ENCODE peak calls at places on chromosomes 7 and 10, in four cellular contexts. X is MM.1S, L is transverse colon, M is heart left ventricle. B is an unnamed sample.

GRCh38 chr7:123070702-123071286 is 75.3 kb upstream of the TAS2R16 start:
- DNase-seq in X (peak; percentile 73), L (no peak), M (no peak), B (no peak)

GRCh38 chr10:72334196-72334831 is 20.4 kb downstream of the DNAJB12 start:
- DNase-seq in X (no peak), L (no peak), M (no peak), B (peak; percentile 67)

GRCh38 chr10:5641501-5641900 is 24.9 kb downstream of the ASB13 start:
- DNase-seq in X (no peak), L (no peak), M (no peak), B (no peak)

GRCh38 chr10:124349993-124350280 is 68.8 kb downstream of the OAT start:
- DNase-seq in X (no peak), L (no peak), M (no peak), B (no peak)

GRCh38 chr7:155821851-155822250 is 9.6 kb upstream of the SHH start:
- DNase-seq in X (peak; percentile 5), L (no peak), M (no peak), B (no peak)

GRCh38 chr10:132870426-132870825 is 71.9 kb downstream of the CFAP46 start:
- DNase-seq in X (no peak), L (no peak), M (no peak), B (no peak)

GRCh38 chr7:154484406-154484805 is 432.2 kb downstream of the DPP6 start:
- DNase-seq in X (no peak), L (no peak), M (no peak), B (no peak)

GRCh38 chr10:86360657-86361056 is 5.9 kb downstream of the GRID1 start:
- DNase-seq in X (no peak), L (peak; percentile 1), M (no peak), B (no peak)

GRCh38 chr10:118332247-118332646 is 9.9 kb downstream of the FAM204A start:
- DNase-seq in X (peak; percentile 62), L (no peak), M (no peak), B (no peak)

GRCh38 chr7:68238204-68238805 is 1241.7 kb downstream of the TYW1 start:
- DNase-seq in X (no peak), L (no peak), M (no peak), B (no peak)

DNA sequence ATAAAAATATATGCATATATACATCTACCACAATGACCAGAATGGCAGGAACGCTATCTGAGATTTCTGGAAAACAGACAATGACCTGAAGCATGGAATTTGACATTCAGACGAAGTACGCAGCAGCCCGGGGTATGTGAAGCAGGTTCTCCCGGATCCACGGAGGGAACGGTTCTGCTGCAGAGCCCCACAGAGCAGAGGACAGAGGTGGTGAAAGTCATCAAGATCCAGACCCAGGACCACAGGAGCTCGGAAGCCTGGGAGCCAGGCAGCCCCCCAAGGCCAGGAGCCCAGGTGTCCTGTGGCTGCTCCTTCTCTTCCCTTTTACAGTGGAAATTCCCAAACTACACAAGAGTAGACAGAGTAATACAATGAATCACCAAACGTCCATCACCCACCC is 42.1 kb upstream of the DNAAF5 start:
- DNase-seq in X (no peak), L (no peak), M (no peak), B (no peak)
- H3K9me3 ChIP-seq in X (no peaks in the 10 kb centered on the region), L (peaks cover 23% of the 10 kb centered on the region), M (no peaks in the 10 kb centered on the region), B (no peaks in the 10 kb centered on the region)

GRCh38 chr10:77391605-77392235 is 245.9 kb downstream of the KCNMA1 start:
- DNase-seq in X (peak; percentile 48), L (peak; percentile 83), M (peak; percentile 66), B (peak; percentile 79)

GRCh38 chr10:77393411-77393810 is 244.2 kb downstream of the KCNMA1 start:
- DNase-seq in X (no peak), L (no peak), M (no peak), B (no peak)

GRCh38 chr10:77392851-77393250 is 244.8 kb downstream of the KCNMA1 start:
- DNase-seq in X (no peak), L (no peak), M (no peak), B (no peak)

GRCh38 chr10:77393821-77394501 is 243.6 kb downstream of the KCNMA1 start:
- DNase-seq in X (no peak), L (no peak), M (no peak), B (no peak)

DNA sequence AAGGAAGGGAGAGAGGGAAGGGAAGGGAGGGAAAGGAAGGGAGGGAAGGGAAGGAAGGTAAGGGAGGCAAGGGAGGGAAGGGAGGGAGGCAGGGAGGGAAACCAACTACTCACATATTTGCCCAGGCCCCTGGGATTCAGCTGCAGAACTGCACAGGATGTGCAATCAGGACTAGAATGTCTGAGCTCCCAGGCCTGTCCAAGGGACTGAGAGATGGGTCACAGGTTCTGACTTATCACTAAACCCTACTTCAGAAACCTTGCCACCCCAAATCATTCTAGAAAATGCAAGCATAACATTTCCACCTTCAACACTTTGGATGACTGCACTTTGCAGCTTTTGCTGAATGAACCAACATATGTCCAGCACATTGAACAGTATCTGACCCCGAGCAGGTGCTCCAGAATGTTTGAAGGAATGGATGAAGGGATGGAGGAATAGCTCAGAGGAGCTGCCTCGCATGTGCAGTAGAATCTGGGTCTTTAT is 245.3 kb downstream of the KCNMA1 start:
- DNase-seq in X (no peak), L (no peak), M (no peak), B (peak; percentile 16)
- H3K4me3 ChIP-seq in X (no peak overlapping the region), L (no peak overlapping the region), M (no peak overlapping the region), B (no peak overlapping the region)

GRCh38 chr7:157602581-157602980 is 265.8 kb downstream of the DNAJB6 start:
- DNase-seq in X (no peak), L (no peak), M (no peak), B (no peak)

GRCh38 chr7:157602156-157602555 is 265.4 kb downstream of the DNAJB6 start:
- DNase-seq in X (no peak), L (no peak), M (no peak), B (no peak)

GRCh38 chr7:157604661-157605381 is 268.0 kb downstream of the DNAJB6 start:
- DNase-seq in X (no peak), L (no peak), M (no peak), B (no peak)

GRCh38 chr7:157603005-157603404 is 266.2 kb downstream of the DNAJB6 start:
- DNase-seq in X (no peak), L (no peak), M (no peak), B (no peak)

DNA sequence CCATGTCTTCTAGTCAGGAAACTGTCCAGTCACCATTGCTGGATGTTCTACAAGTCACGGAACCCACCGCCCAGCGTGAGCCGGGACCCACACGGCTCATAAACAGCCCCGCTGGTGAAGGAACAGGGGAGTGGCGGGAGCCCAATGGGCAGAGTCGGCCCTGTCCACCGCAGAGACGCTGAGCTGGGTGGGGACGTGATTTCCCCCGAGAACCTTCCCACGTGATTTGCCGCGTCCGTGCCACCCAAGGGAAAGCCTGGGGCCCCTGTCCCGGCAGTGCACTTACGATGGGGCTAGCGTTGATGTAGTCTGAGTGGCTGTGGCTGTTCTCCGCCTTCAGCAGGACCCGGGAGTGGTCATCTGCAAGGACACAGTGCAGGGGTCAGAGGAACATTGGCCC is 266.9 kb downstream of the DNAJB6 start:
- DNase-seq in X (no peak), L (no peak), M (no peak), B (no peak)
- H3K9me3 ChIP-seq in X (no peaks in the 10 kb centered on the region), L (no peaks in the 10 kb centered on the region), M (no peaks in the 10 kb centered on the region), B (no peaks in the 10 kb centered on the region)

GRCh38 chr7:100629117-100629711 is 12.1 kb downstream of the TFR2 start:
- DNase-seq in X (peak; percentile 46), L (peak; percentile 33), M (no peak), B (no peak)

GRCh38 chr7:100626530-100627237 is 14.3 kb downstream of the MOSPD3 start:
- DNase-seq in X (peak; percentile 68), L (peak; percentile 93), M (peak; percentile 84), B (peak; percentile 59)

GRCh38 chr7:100627238-100627549 is 14.2 kb downstream of the TFR2 start:
- DNase-seq in X (no peak), L (no peak), M (no peak), B (no peak)

GRCh38 chr7:100623951-100624824 is 11.8 kb downstream of the MOSPD3 start:
- DNase-seq in X (no peak), L (no peak), M (no peak), B (no peak)

DNA sequence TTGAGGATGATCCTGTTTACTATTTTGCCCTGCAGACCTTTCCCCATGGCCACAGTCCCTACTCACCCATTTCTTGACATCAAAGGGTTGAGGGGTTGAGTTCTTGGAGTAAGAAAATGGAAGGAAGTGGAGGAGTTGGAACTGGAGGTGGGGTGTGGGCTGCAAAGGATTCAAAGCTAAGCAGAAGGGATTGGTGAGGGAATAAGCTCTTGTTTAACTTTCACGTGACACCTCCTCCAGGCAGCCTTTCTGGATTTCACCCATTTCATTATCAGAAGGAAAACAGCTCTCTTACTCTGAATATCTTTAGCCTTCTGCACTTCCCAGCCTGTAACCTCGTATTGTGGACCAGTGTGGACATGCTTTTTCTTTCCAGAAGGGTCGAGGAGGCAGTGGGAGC is 13.7 kb downstream of the MOSPD3 start:
- DNase-seq in X (no peak), L (no peak), M (no peak), B (no peak)
- H3K4me3 ChIP-seq in X (peak overlapping the region; percentile 47), L (no peak overlapping the region), M (peak overlapping the region; percentile 44), B (no peak overlapping the region)

B was measured in body of pancreas.